ENCODE peak calls at places on chromosomes 12 and 14, in six cellular contexts. Z is A172, I is AG10803, W is T-helper 17 cell, N is iPS-NIHi11, D is mesendoderm. F is an unnamed sample.

GRCh38 chr14:21526672-21527319 is 650 bp upstream of the SALL2 start:
- DNase-seq in Z (no peak), I (no peak), W (no peak), N (peak; percentile 41), D (peak; percentile 86), F (peak; percentile 97)

GRCh38 chr14:75578786-75579781 is 664 bp downstream of the FLVCR2 start:
- DNase-seq in Z (peak; percentile 24), I (peak; percentile 24), W (no peak), N (peak; percentile 53), D (peak; percentile 82), F (no peak)

GRCh38 chr12:23055004-23055403 is 430.0 kb downstream of the ETNK1 start:
- DNase-seq in Z (peak; percentile 9), I (peak; percentile 5), W (no peak), N (peak; percentile 61), D (peak; percentile 84), F (peak; percentile 80)

GRCh38 chr14:102508410-102508773 is 1.2 kb downstream of the ANKRD9 start:
- DNase-seq in Z (peak; percentile 27), I (no peak), W (no peak), N (no peak), D (no peak), F (no peak)

GRCh38 chr14:94367347-94367746 is 21.1 kb downstream of the SERPINA1 start:
- DNase-seq in Z (no peak), I (no peak), W (no peak), N (no peak), D (no peak), F (no peak)

GRCh38 chr12:68349921-68350606 is 17.9 kb upstream of the MDM1 start:
- DNase-seq in Z (no peak), I (no peak), W (no peak), N (no peak), D (no peak), F (no peak)

GRCh38 chr14:61140271-61140670 is 140.9 kb downstream of the TMEM30B start:
- DNase-seq in Z (no peak), I (no peak), W (no peak), N (no peak), D (no peak), F (no peak)

GRCh38 chr12:89632778-89633177 is 75.9 kb downstream of the ATP2B1 start:
- DNase-seq in Z (no peak), I (no peak), W (no peak), N (no peak), D (no peak), F (no peak)

GRCh38 chr14:86815341-86815740 is 1177.6 kb downstream of the GALC start:
- DNase-seq in Z (no peak), I (no peak), W (no peak), N (no peak), D (no peak), F (no peak)

GRCh38 chr12:138898-139534 is 72.4 kb downstream of the IQSEC3 start:
- DNase-seq in Z (no peak), I (peak; percentile 10), W (no peak), N (peak; percentile 59), D (peak; percentile 67), F (peak; percentile 62)

GRCh38 chr14:69711471-69712216 is 55.3 kb upstream of the SRSF5 start:
- DNase-seq in Z (no peak), I (peak; percentile 19), W (no peak), N (no peak), D (no peak), F (no peak)

GRCh38 chr12:43912851-43913250 is 77.0 kb downstream of the TMEM117 start:
- DNase-seq in Z (no peak), I (peak; percentile 50), W (no peak), N (no peak), D (no peak), F (no peak)

GRCh38 chr14:35861204-35861868 is 35.2 kb downstream of the BRMS1L start:
- DNase-seq in Z (no peak), I (no peak), W (no peak), N (no peak), D (no peak), F (no peak)

GRCh38 chr12:122020795-122021192 is 890 bp upstream of the BCL7A start:
- DNase-seq in Z (no peak), I (no peak), W (no peak), N (no peak), D (no peak), F (peak; percentile 43)

GRCh38 chr12:29552324-29552927 is 54.9 kb upstream of the OVCH1 start:
- DNase-seq in Z (peak; percentile 53), I (peak; percentile 25), W (peak; percentile 50), N (peak; percentile 77), D (peak; percentile 68), F (peak; percentile 76)

GRCh38 chr12:98883231-98883630 is 238.1 kb downstream of the APAF1 start:
- DNase-seq in Z (no peak), I (no peak), W (no peak), N (no peak), D (no peak), F (no peak)

GRCh38 chr12:128612150-128612850 is 211.5 kb downstream of the SLC15A4 start:
- DNase-seq in Z (no peak), I (no peak), W (no peak), N (no peak), D (no peak), F (no peak)

GRCh38 chr12:65742481-65742971 is 81.8 kb upstream of the HMGA2 start:
- DNase-seq in Z (no peak), I (peak; percentile 37), W (no peak), N (no peak), D (peak; percentile 78), F (peak; percentile 70)

GRCh38 chr14:96588410-96589249 is 86.4 kb downstream of the PAPOLA start:
- DNase-seq in Z (no peak), I (no peak), W (no peak), N (no peak), D (no peak), F (no peak)

GRCh38 chr14:101573289-101573688 is 12.0 kb downstream of the DIO3 start:
- DNase-seq in Z (no peak), I (no peak), W (no peak), N (no peak), D (no peak), F (no peak)

GRCh38 chr12:112837629-112838191 is 46.2 kb downstream of the RPH3A start:
- DNase-seq in Z (peak; percentile 44), I (peak; percentile 21), W (no peak), N (no peak), D (no peak), F (no peak)

GRCh38 chr12:131806654-131807053 is 21.5 kb upstream of the MMP17 start:
- DNase-seq in Z (no peak), I (no peak), W (no peak), N (no peak), D (no peak), F (no peak)

GRCh38 chr14:23621204-23621931 is 14.8 kb upstream of the DHRS2 start:
- DNase-seq in Z (no peak), I (no peak), W (no peak), N (no peak), D (no peak), F (no peak)

GRCh38 chr12:78209851-78210493 is 379.3 kb downstream of the NAV3 start:
- DNase-seq in Z (no peak), I (peak; percentile 91), W (no peak), N (no peak), D (no peak), F (no peak)

GRCh38 chr12:70449074-70449757 is 83.1 kb downstream of the KCNMB4 start:
- DNase-seq in Z (peak; percentile 44), I (no peak), W (no peak), N (peak; percentile 27), D (no peak), F (no peak)

GRCh38 chr12:128164533-128164932 is 102.4 kb upstream of the TMEM132C start:
- DNase-seq in Z (no peak), I (no peak), W (no peak), N (no peak), D (no peak), F (no peak)

GRCh38 chr12:38931461-38931860 is 26.1 kb upstream of the CPNE8 start:
- DNase-seq in Z (no peak), I (no peak), W (no peak), N (no peak), D (no peak), F (no peak)